ENCODE peak calls at places on chromosome 22, in nine cellular contexts. One of them, this sample, is unnamed.

GRCh38 chr22:46577361-46578249 is 40.2 kb upstream of the CELSR1 start:
- DNase-seq in H1: no peak
- DNase-seq in brain microvascular endothelial cell: no peak
- DNase-seq in GM23338: no peak
- DNase-seq in AG04450: no peak
- DNase-seq in fibroblast of lung: no peak
- DNase-seq in lower lobe of right lung: peak; percentile 60
- DNase-seq in adrenal gland: no peak
- DNase-seq in mammary epithelial cell: no peak
- DNase-seq in this sample: no peak

GRCh38 chr22:25437414-25438160 is 126.9 kb upstream of the GRK3 start:
- DNase-seq in H1: peak; percentile 56
- DNase-seq in brain microvascular endothelial cell: no peak
- DNase-seq in GM23338: peak; percentile 67
- DNase-seq in AG04450: no peak
- DNase-seq in fibroblast of lung: no peak
- DNase-seq in lower lobe of right lung: no peak
- DNase-seq in adrenal gland: no peak
- DNase-seq in mammary epithelial cell: no peak
- DNase-seq in this sample: no peak

GRCh38 chr22:33382427-33382826 is 324.2 kb upstream of the SYN3 start:
- DNase-seq in H1: no peak
- DNase-seq in brain microvascular endothelial cell: no peak
- DNase-seq in GM23338: no peak
- DNase-seq in AG04450: no peak
- DNase-seq in fibroblast of lung: no peak
- DNase-seq in lower lobe of right lung: no peak
- DNase-seq in adrenal gland: no peak
- DNase-seq in mammary epithelial cell: no peak
- DNase-seq in this sample: no peak

GRCh38 chr22:44795701-44796630 is 43.6 kb downstream of the ARHGAP8 start:
- DNase-seq in H1: peak; percentile 60
- DNase-seq in brain microvascular endothelial cell: no peak
- DNase-seq in GM23338: peak; percentile 83
- DNase-seq in AG04450: no peak
- DNase-seq in fibroblast of lung: no peak
- DNase-seq in lower lobe of right lung: no peak
- DNase-seq in adrenal gland: no peak
- DNase-seq in mammary epithelial cell: no peak
- DNase-seq in this sample: no peak

GRCh38 chr22:46139895-46140350 is 10.4 kb upstream of the PPARA start:
- DNase-seq in H1: no peak
- DNase-seq in brain microvascular endothelial cell: no peak
- DNase-seq in GM23338: no peak
- DNase-seq in AG04450: no peak
- DNase-seq in fibroblast of lung: no peak
- DNase-seq in lower lobe of right lung: no peak
- DNase-seq in adrenal gland: peak; percentile 77
- DNase-seq in mammary epithelial cell: no peak
- DNase-seq in this sample: no peak

GRCh38 chr22:19811811-19812771 is 42.6 kb downstream of the GNB1L start:
- DNase-seq in H1: peak; percentile 39
- DNase-seq in brain microvascular endothelial cell: no peak
- DNase-seq in GM23338: no peak
- DNase-seq in AG04450: no peak
- DNase-seq in fibroblast of lung: no peak
- DNase-seq in lower lobe of right lung: peak; percentile 41
- DNase-seq in adrenal gland: peak; percentile 15
- DNase-seq in mammary epithelial cell: no peak
- DNase-seq in this sample: no peak

GRCh38 chr22:29816539-29816938 is 21.5 kb downstream of the ASCC2 start:
- DNase-seq in H1: no peak
- DNase-seq in brain microvascular endothelial cell: no peak
- DNase-seq in GM23338: no peak
- DNase-seq in AG04450: no peak
- DNase-seq in fibroblast of lung: peak; percentile 47
- DNase-seq in lower lobe of right lung: no peak
- DNase-seq in adrenal gland: no peak
- DNase-seq in mammary epithelial cell: no peak
- DNase-seq in this sample: no peak

GRCh38 chr22:45112136-45112879 is 51.4 kb upstream of the NUP50 start:
- DNase-seq in H1: no peak
- DNase-seq in brain microvascular endothelial cell: peak; percentile 47
- DNase-seq in GM23338: no peak
- DNase-seq in AG04450: no peak
- DNase-seq in fibroblast of lung: peak; percentile 4
- DNase-seq in lower lobe of right lung: no peak
- DNase-seq in adrenal gland: no peak
- DNase-seq in mammary epithelial cell: peak; percentile 84
- DNase-seq in this sample: peak; percentile 11

GRCh38 chr22:28582806-28583205 is 96.8 kb downstream of the TTC28 start:
- DNase-seq in H1: no peak
- DNase-seq in brain microvascular endothelial cell: peak; percentile 62
- DNase-seq in GM23338: peak; percentile 59
- DNase-seq in AG04450: peak; percentile 45
- DNase-seq in fibroblast of lung: peak; percentile 77
- DNase-seq in lower lobe of right lung: no peak
- DNase-seq in adrenal gland: no peak
- DNase-seq in mammary epithelial cell: peak; percentile 42
- DNase-seq in this sample: no peak

DNA sequence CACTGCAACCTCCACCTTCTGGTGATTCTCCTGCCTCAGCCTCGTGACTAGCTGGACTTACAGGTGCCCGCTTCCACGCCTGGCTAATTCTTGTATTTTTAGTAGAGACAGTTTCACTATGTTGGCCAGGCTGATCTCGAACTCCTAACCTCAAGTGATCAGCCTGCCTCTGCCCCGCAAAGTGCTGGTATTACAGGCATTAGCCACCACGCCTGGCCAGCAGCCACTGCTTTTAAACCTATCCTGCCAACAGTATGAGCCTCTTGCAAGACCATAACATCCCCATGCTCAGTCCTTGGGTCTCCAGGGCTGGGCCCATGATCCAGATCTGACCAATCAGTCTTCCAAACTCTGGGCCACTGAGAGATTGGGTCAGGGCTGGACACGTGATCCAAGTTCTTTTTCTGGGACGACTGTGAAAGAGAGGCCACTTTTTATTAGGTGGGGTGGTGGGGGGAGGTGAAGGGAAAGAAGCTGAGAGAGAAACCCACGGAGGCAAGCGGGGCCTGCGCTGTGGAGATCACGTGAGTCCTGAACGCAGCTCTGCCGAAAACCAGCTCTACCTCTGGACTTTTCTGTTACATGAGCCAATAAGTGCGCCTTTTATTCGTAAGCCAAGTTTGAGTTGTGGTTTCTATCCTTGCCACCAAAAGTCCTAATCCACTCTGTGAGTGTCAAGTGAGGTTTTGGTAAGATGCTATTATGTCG is 17.9 kb downstream of the ASPHD2 start:
- DNase-seq in H1: no peak
- DNase-seq in brain microvascular endothelial cell: no peak
- DNase-seq in GM23338: no peak
- DNase-seq in AG04450: no peak
- DNase-seq in fibroblast of lung: no peak
- DNase-seq in lower lobe of right lung: no peak
- DNase-seq in adrenal gland: no peak
- DNase-seq in mammary epithelial cell: no peak
- DNase-seq in this sample: no peak
- H3K27ac ChIP-seq in H1: no peak overlapping the region
- H3K27ac ChIP-seq in brain microvascular endothelial cell: no peak overlapping the region
- H3K27ac ChIP-seq in GM23338: no peak overlapping the region
- H3K27ac ChIP-seq in AG04450: no peak overlapping the region
- H3K27ac ChIP-seq in fibroblast of lung: no peak overlapping the region
- H3K27ac ChIP-seq in lower lobe of right lung: no peak overlapping the region
- H3K27ac ChIP-seq in adrenal gland: no peak overlapping the region
- H3K27ac ChIP-seq in mammary epithelial cell: no peak overlapping the region
- H3K27ac ChIP-seq in this sample: no peak overlapping the region

DNA sequence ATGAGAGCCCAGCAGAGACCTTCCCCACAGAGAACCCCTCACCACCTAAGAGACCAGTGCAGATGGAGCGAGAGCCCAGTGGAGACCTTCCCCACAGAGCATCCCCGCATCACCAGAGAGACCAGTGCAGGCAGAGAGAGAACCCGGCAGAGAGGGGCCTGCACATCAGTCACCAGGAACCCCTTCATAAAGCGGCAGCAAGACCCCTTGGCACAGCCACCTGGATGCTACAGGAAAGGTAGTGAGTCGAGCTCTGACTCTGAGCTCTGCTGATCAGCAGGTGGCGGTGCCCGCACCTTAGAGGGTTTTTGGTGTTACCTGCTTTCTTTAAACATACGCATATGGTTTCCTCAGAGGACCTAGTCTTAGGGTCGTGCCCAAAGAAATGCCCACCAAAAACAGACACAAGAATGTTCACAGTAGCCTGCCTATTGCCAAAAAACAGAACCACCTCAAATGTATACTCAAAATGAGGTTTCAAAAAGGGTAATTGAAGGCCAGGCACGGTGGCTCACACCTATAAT is 678.7 kb downstream of the BRD1 start:
- DNase-seq in H1: no peak
- DNase-seq in brain microvascular endothelial cell: no peak
- DNase-seq in GM23338: no peak
- DNase-seq in AG04450: no peak
- DNase-seq in fibroblast of lung: no peak
- DNase-seq in lower lobe of right lung: no peak
- DNase-seq in adrenal gland: no peak
- DNase-seq in mammary epithelial cell: no peak
- DNase-seq in this sample: no peak
- TF ChIP-seq CTCF in H1: no peak
- TF ChIP-seq CTCF in brain microvascular endothelial cell: no peak
- TF ChIP-seq CTCF in GM23338: no peak
- TF ChIP-seq CTCF in AG04450: no peak
- TF ChIP-seq CTCF in fibroblast of lung: no peak
- TF ChIP-seq CTCF in lower lobe of right lung: no peak
- TF ChIP-seq CTCF in adrenal gland: no peak
- TF ChIP-seq CTCF in mammary epithelial cell: no peak
- TF ChIP-seq CTCF in this sample: no peak

GRCh38 chr22:24177045-24177444 is 4.2 kb upstream of the SUSD2 start:
- DNase-seq in H1: no peak
- DNase-seq in brain microvascular endothelial cell: no peak
- DNase-seq in GM23338: no peak
- DNase-seq in AG04450: no peak
- DNase-seq in fibroblast of lung: no peak
- DNase-seq in lower lobe of right lung: no peak
- DNase-seq in adrenal gland: no peak
- DNase-seq in mammary epithelial cell: no peak
- DNase-seq in this sample: no peak

GRCh38 chr22:24177456-24177855 is 3.8 kb upstream of the SUSD2 start:
- DNase-seq in H1: no peak
- DNase-seq in brain microvascular endothelial cell: no peak
- DNase-seq in GM23338: no peak
- DNase-seq in AG04450: no peak
- DNase-seq in fibroblast of lung: no peak
- DNase-seq in lower lobe of right lung: no peak
- DNase-seq in adrenal gland: no peak
- DNase-seq in mammary epithelial cell: no peak
- DNase-seq in this sample: no peak

GRCh38 chr22:24176040-24176439 is 5.2 kb upstream of the SUSD2 start:
- DNase-seq in H1: no peak
- DNase-seq in brain microvascular endothelial cell: no peak
- DNase-seq in GM23338: no peak
- DNase-seq in AG04450: no peak
- DNase-seq in fibroblast of lung: no peak
- DNase-seq in lower lobe of right lung: no peak
- DNase-seq in adrenal gland: no peak
- DNase-seq in mammary epithelial cell: no peak
- DNase-seq in this sample: no peak

GRCh38 chr22:24176630-24177029 is 4.7 kb upstream of the SUSD2 start:
- DNase-seq in H1: no peak
- DNase-seq in brain microvascular endothelial cell: no peak
- DNase-seq in GM23338: no peak
- DNase-seq in AG04450: no peak
- DNase-seq in fibroblast of lung: no peak
- DNase-seq in lower lobe of right lung: no peak
- DNase-seq in adrenal gland: no peak
- DNase-seq in mammary epithelial cell: no peak
- DNase-seq in this sample: no peak

GRCh38 chr22:24175160-24175808 is 6.0 kb upstream of the SUSD2 start:
- DNase-seq in H1: peak; percentile 94
- DNase-seq in brain microvascular endothelial cell: peak; percentile 73
- DNase-seq in GM23338: peak; percentile 91
- DNase-seq in AG04450: peak; percentile 45
- DNase-seq in fibroblast of lung: peak; percentile 78
- DNase-seq in lower lobe of right lung: peak; percentile 86
- DNase-seq in adrenal gland: peak; percentile 90
- DNase-seq in mammary epithelial cell: peak; percentile 45
- DNase-seq in this sample: peak; percentile 43
- H3K27ac ChIP-seq in H1: no peak overlapping the region
- H3K27ac ChIP-seq in brain microvascular endothelial cell: no peak overlapping the region
- H3K27ac ChIP-seq in GM23338: no peak overlapping the region
- H3K27ac ChIP-seq in AG04450: no peak overlapping the region
- H3K27ac ChIP-seq in fibroblast of lung: no peak overlapping the region
- H3K27ac ChIP-seq in lower lobe of right lung: peak overlapping the region; percentile 19
- H3K27ac ChIP-seq in adrenal gland: peak overlapping the region; percentile 34
- H3K27ac ChIP-seq in mammary epithelial cell: no peak overlapping the region
- H3K27ac ChIP-seq in this sample: peak overlapping the region; percentile 22

GRCh38 chr22:24159650-24160049 is 21.6 kb upstream of the SUSD2 start:
- DNase-seq in H1: no peak
- DNase-seq in brain microvascular endothelial cell: no peak
- DNase-seq in GM23338: no peak
- DNase-seq in AG04450: no peak
- DNase-seq in fibroblast of lung: no peak
- DNase-seq in lower lobe of right lung: no peak
- DNase-seq in adrenal gland: no peak
- DNase-seq in mammary epithelial cell: no peak
- DNase-seq in this sample: no peak

GRCh38 chr22:24162377-24162927 is 18.8 kb upstream of the SUSD2 start:
- DNase-seq in H1: no peak
- DNase-seq in brain microvascular endothelial cell: no peak
- DNase-seq in GM23338: no peak
- DNase-seq in AG04450: no peak
- DNase-seq in fibroblast of lung: no peak
- DNase-seq in lower lobe of right lung: no peak
- DNase-seq in adrenal gland: no peak
- DNase-seq in mammary epithelial cell: no peak
- DNase-seq in this sample: no peak

GRCh38 chr22:24160546-24160945 is 20.7 kb upstream of the SUSD2 start:
- DNase-seq in H1: no peak
- DNase-seq in brain microvascular endothelial cell: no peak
- DNase-seq in GM23338: no peak
- DNase-seq in AG04450: no peak
- DNase-seq in fibroblast of lung: no peak
- DNase-seq in lower lobe of right lung: no peak
- DNase-seq in adrenal gland: no peak
- DNase-seq in mammary epithelial cell: no peak
- DNase-seq in this sample: no peak

GRCh38 chr22:24161485-24161884 is 19.8 kb upstream of the SUSD2 start:
- DNase-seq in H1: no peak
- DNase-seq in brain microvascular endothelial cell: no peak
- DNase-seq in GM23338: no peak
- DNase-seq in AG04450: no peak
- DNase-seq in fibroblast of lung: no peak
- DNase-seq in lower lobe of right lung: no peak
- DNase-seq in adrenal gland: no peak
- DNase-seq in mammary epithelial cell: no peak
- DNase-seq in this sample: no peak

DNA sequence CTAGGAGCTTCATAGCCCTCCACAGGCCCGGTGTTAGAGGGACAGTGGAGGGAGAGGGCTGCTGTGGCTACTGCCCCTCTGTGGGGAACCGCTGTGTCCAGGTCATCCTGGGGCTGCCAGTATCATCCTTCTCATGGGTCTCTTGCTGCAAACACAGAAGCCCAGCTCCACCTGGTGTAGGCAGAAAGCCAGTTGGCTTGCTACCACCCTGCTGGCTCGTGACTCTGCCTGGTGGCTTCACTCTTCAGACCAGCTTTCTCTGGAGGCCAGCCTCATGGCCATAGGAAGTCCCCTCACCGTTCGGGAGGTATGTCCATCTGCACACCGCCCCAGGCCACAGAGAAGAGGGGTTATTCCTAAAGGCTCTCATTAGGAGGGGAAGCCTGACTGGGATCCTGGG is 19.4 kb upstream of the SUSD2 start:
- DNase-seq in H1: no peak
- DNase-seq in brain microvascular endothelial cell: no peak
- DNase-seq in GM23338: no peak
- DNase-seq in AG04450: no peak
- DNase-seq in fibroblast of lung: no peak
- DNase-seq in lower lobe of right lung: no peak
- DNase-seq in adrenal gland: peak; percentile 53
- DNase-seq in mammary epithelial cell: no peak
- DNase-seq in this sample: no peak
- TF ChIP-seq CTCF in H1: no peak
- TF ChIP-seq CTCF in brain microvascular endothelial cell: no peak
- TF ChIP-seq CTCF in GM23338: peak; percentile 5
- TF ChIP-seq CTCF in AG04450: no peak
- TF ChIP-seq CTCF in fibroblast of lung: no peak
- TF ChIP-seq CTCF in lower lobe of right lung: no peak
- TF ChIP-seq CTCF in adrenal gland: no peak
- TF ChIP-seq CTCF in mammary epithelial cell: no peak
- TF ChIP-seq CTCF in this sample: no peak

This sample was measured in RWPE1.